ENCODE peak calls at places on chromosomes 16 and 17, in eight cellular contexts. L is activated CD8-positive, alpha-beta memory T cell treated with anti-CD3 and anti-CD28 coated beads for 48 hours; E is activated T-helper 1 cell treated with anti-CD3 and anti-CD28 coated beads, Interleukin-2, amount 50 U/mL, for 16 hours; O is GM06990; W is HAP-1; I is fibroblast of mammary gland; P is stimulated activated CD8-positive, alpha-beta memory T cell treated with anti-CD3 and anti-CD28 coated beads, Interleukin-2, amount 100 ng/mL, for 1 hour; S is mucosa of descending colon. U is an unnamed sample.

GRCh38 chr17:19554393-19554792 is 20.7 kb downstream of the SLC47A1 start:
- DNase-seq in E (no peak), O (no peak), L (no peak), S (no peak), I (no peak), P (no peak), W (no peak), U (no peak)

GRCh38 chr17:35764123-35764991 is 3.7 kb downstream of the C17orf50 start:
- DNase-seq in L (peak), W (peak), O (peak), S (peak), E (peak), I (peak), P (peak), U (peak)

GRCh38 chr17:8066841-8067775 is 20.4 kb downstream of the ALOX12B start:
- DNase-seq in S (no peak), P (no peak), L (no peak), E (no peak), W (no peak), O (no peak), I (no peak), U (no peak)

GRCh38 chr17:78789149-78789662 is 7.1 kb upstream of the CYTH1 start:
- DNase-seq in S (no peak), W (no peak), E (no peak), I (no peak), O (no peak), P (no peak), L (no peak), U (no peak)

GRCh38 chr17:77086433-77087010 is 54.2 kb upstream of the SEC14L1 start:
- DNase-seq in P (peak), W (peak), E (peak), O (peak), S (peak), L (peak), I (peak), U (peak)

GRCh38 chr17:46175891-46176290 is 17.3 kb downstream of the KANSL1 start:
- DNase-seq in I (peak), W (no peak), L (no peak), S (no peak), O (no peak), P (no peak), E (no peak), U (no peak)

GRCh38 chr16:78421244-78421661 is 321.8 kb downstream of the WWOX start:
- DNase-seq in L (no peak), P (no peak), S (no peak), O (no peak), E (no peak), W (no peak), I (no peak), U (no peak)

GRCh38 chr17:50203589-50204345 is 2.3 kb upstream of the COL1A1 start:
- DNase-seq in I (peak), S (no peak), W (no peak), P (no peak), L (no peak), E (no peak), O (no peak), U (no peak)

GRCh38 chr16:78478267-78478821 is 378.9 kb downstream of the WWOX start:
- DNase-seq in W (no peak), E (no peak), I (peak), L (no peak), O (no peak), P (peak), S (no peak), U (peak)

GRCh38 chr16:5220705-5221104 is 123.1 kb upstream of the EEF2KMT start:
- DNase-seq in O (no peak), W (no peak), S (no peak), I (no peak), E (no peak), L (no peak), P (no peak), U (no peak)

GRCh38 chr17:57313276-57313835 is 57.0 kb downstream of the MSI2 start:
- DNase-seq in L (no peak), S (no peak), P (no peak), O (no peak), I (no peak), E (no peak), W (peak), U (no peak)

GRCh38 chr17:40516581-40517285 is 15.3 kb upstream of the TNS4 start:
- DNase-seq in E (peak), O (peak), I (peak), P (peak), S (no peak), W (no peak), L (no peak), U (no peak)

GRCh38 chr16:2475413-2476344 is 752 bp downstream of the TBC1D24 start:
- DNase-seq in W (no peak), L (no peak), P (peak), O (no peak), I (no peak), S (peak), E (no peak), U (peak)

GRCh38 chr17:27569884-27570577 is 61.0 kb upstream of the LGALS9 start:
- DNase-seq in O (no peak), S (no peak), P (no peak), L (no peak), W (no peak), I (no peak), E (no peak), U (no peak)

GRCh38 chr16:8998114-8998513 is 34.4 kb upstream of the USP7 start:
- DNase-seq in O (no peak), S (no peak), L (no peak), W (no peak), P (no peak), E (no peak), I (peak), U (peak)

GRCh38 chr16:67021321-67021720 is 7.6 kb upstream of the CBFB start:
- DNase-seq in E (no peak), I (no peak), W (no peak), L (no peak), O (no peak), P (no peak), S (peak), U (no peak)

GRCh38 chr17:72565758-72566157 is 444.9 kb downstream of the SOX9 start:
- DNase-seq in O (no peak), E (no peak), W (no peak), I (no peak), P (no peak), L (no peak), S (no peak), U (no peak)

GRCh38 chr16:56675685-56676210 is 6.1 kb downstream of the MT1H start:
- DNase-seq in W (no peak), E (no peak), P (no peak), S (peak), I (no peak), L (no peak), O (no peak), U (no peak)

GRCh38 chr17:71099003-71099710 is 929.8 kb downstream of the KCNJ2 start:
- DNase-seq in S (no peak), L (no peak), E (no peak), I (peak), P (no peak), O (no peak), W (no peak), U (no peak)

GRCh38 chr17:41642252-41643156 is 18.1 kb upstream of the KRT17 start:
- DNase-seq in P (no peak), S (no peak), E (no peak), W (no peak), I (no peak), L (no peak), O (no peak), U (no peak)

GRCh38 chr17:3993493-3994220 is 29.4 kb upstream of the ATP2A3 start:
- DNase-seq in L (no peak), I (no peak), E (no peak), P (no peak), O (peak), S (no peak), W (no peak), U (no peak)

GRCh38 chr17:43832168-43832975 is 574 bp downstream of the MPP3 start:
- DNase-seq in I (peak), E (no peak), O (no peak), L (no peak), S (peak), W (no peak), P (no peak), U (peak)

GRCh38 chr17:67834634-67835033 is 9.3 kb downstream of the BPTF start:
- DNase-seq in O (no peak), P (no peak), L (no peak), E (no peak), W (no peak), S (no peak), I (no peak), U (no peak)

GRCh38 chr17:63529711-63530556 is 6.8 kb downstream of the KCNH6 start:
- DNase-seq in P (no peak), L (no peak), S (no peak), W (no peak), I (no peak), O (no peak), E (no peak), U (no peak)

U was measured in RKO.